ENCODE peak calls at places on chromosomes 1 and 21, in four cellular contexts. G is left colon, Y is T-helper 1 cell, Z is T follicular helper cell. D is an unnamed sample.
A peak's percentile ranks its signal among the peaks of the same experiment; 100 is the strongest.

GRCh38 chr1:30895942-30896660 is 12.5 kb downstream of the SDC3 start:
- DNase-seq in G (no peak), Y (no peak), Z (no peak), D (peak; percentile 12)

GRCh38 chr1:17909634-17910033 is 154.5 kb downstream of the ACTL8 start:
- DNase-seq in G (no peak), Y (no peak), Z (no peak), D (no peak)

GRCh38 chr1:160888926-160889325 is 3.9 kb upstream of the ITLN1 start:
- DNase-seq in G (no peak), Y (no peak), Z (no peak), D (no peak)

GRCh38 chr1:211497489-211498045 is 5.6 kb upstream of the RD3 start:
- DNase-seq in G (no peak), Y (no peak), Z (no peak), D (no peak)

GRCh38 chr1:201361652-201362504 is 15.6 kb downstream of the TNNT2 start:
- DNase-seq in G (peak; percentile 36), Y (no peak), Z (no peak), D (peak; percentile 36)

GRCh38 chr1:151312439-151313225 is 14.6 kb downstream of the PI4KB start:
- DNase-seq in G (no peak), Y (no peak), Z (no peak), D (no peak)

GRCh38 chr1:33560680-33561079 is 88.2 kb downstream of the ZSCAN20 start:
- DNase-seq in G (no peak), Y (no peak), Z (no peak), D (no peak)

GRCh38 chr1:224922404-224923164 is 6.9 kb upstream of the DNAH14 start:
- DNase-seq in G (no peak), Y (no peak), Z (no peak), D (peak; percentile 74)

GRCh38 chr21:46188226-46189212 is 4.3 kb upstream of the SPATC1L start:
- DNase-seq in G (no peak), Y (no peak), Z (no peak), D (peak; percentile 52)

GRCh38 chr1:26787381-26787705 is 407 bp upstream of the PIGV start:
- DNase-seq in G (no peak), Y (peak; percentile 48), Z (no peak), D (no peak)

D was measured in NCI-H2171 treated with DMSO at 0.1 percent for 48 hours.